ENCODE peak calls at places on chromosomes 4 and X, in eight cellular contexts. S is pancreas; X is transverse colon; Z is cardiac muscle cell; J is brain microvascular endothelial cell; A is AG04450; Y is CD8-positive, alpha-beta T cell; T is CD8-positive, alpha-beta memory T cell. H is an unnamed sample.

GRCh38 chr4:20698382-20698781 is 1.9 kb upstream of the PACRGL start:
- DNase-seq in J (no peak), A (no peak), X (no peak), S (no peak), Z (no peak), T (no peak), Y (no peak), H (no peak)

GRCh38 chrX:80879143-80879542 is 69.5 kb upstream of the BRWD3 start:
- DNase-seq in X (no peak), S (peak), J (no peak), Z (peak), A (no peak), T (no peak), Y (no peak), H (no peak)

GRCh38 chrX:83658731-83659130 is 150.6 kb downstream of the POU3F4 start:
- DNase-seq in Y (no peak), T (no peak), Z (no peak), X (no peak), J (no peak), A (no peak), S (no peak), H (no peak)

GRCh38 chrX:55996649-55997048 is 235.5 kb upstream of the KLF8 start:
- DNase-seq in Z (no peak), Y (no peak), X (no peak), T (no peak), S (no peak), A (no peak), J (no peak), H (no peak)

GRCh38 chr4:56655627-56656345 is 25.3 kb downstream of the HOPX start:
- DNase-seq in T (peak), J (no peak), A (no peak), Z (peak), S (peak), Y (no peak), X (peak), H (no peak)

GRCh38 chr4:36900446-36900987 is 344.0 kb upstream of the NWD2 start:
- DNase-seq in A (no peak), Y (no peak), T (no peak), J (no peak), S (no peak), Z (no peak), X (no peak), H (no peak)

GRCh38 chrX:107675823-107676555 is 47.7 kb downstream of the PRPS1 start:
- DNase-seq in J (peak), S (no peak), Z (no peak), X (no peak), A (no peak), Y (no peak), T (peak), H (peak)

GRCh38 chr4:147312376-147313046 is 168.4 kb upstream of the EDNRA start:
- DNase-seq in A (no peak), X (no peak), J (no peak), S (no peak), Y (no peak), Z (peak), T (no peak), H (no peak)

GRCh38 chr4:73447701-73448100 is 11.7 kb downstream of the AFP start:
- DNase-seq in J (peak), Y (no peak), X (no peak), S (no peak), A (no peak), T (no peak), Z (no peak), H (no peak)

GRCh38 chr4:26321326-26322276 is 787 bp downstream of the RBPJ start:
- DNase-seq in T (peak), Z (peak), A (no peak), Y (peak), S (peak), J (no peak), X (peak), H (peak)

GRCh38 chr4:21649691-21650090 is 298.9 kb downstream of the KCNIP4 start:
- DNase-seq in Y (no peak), S (no peak), T (no peak), J (no peak), A (no peak), Z (no peak), X (no peak), H (no peak)

GRCh38 chrX:38216642-38217041 is 4.0 kb downstream of the SRPX start:
- DNase-seq in Z (no peak), X (no peak), S (no peak), T (no peak), A (no peak), Y (no peak), J (no peak), H (no peak)

GRCh38 chr4:67401902-67402301 is 143.4 kb downstream of the CENPC start:
- DNase-seq in A (no peak), J (no peak), S (no peak), Z (no peak), Y (no peak), X (no peak), T (no peak), H (no peak)

GRCh38 chr4:173404296-173404865 is 5.5 kb upstream of the SCRG1 start:
- DNase-seq in A (no peak), Y (no peak), S (no peak), J (no peak), Z (no peak), X (no peak), T (no peak), H (no peak)

GRCh38 chrX:2484232-2484631 is 16.5 kb downstream of the DHRSX start:
- DNase-seq in S (no peak), T (no peak), A (no peak), J (peak), Z (peak), X (no peak), Y (no peak), H (no peak)

GRCh38 chrX:104318330-104319009 is 63.7 kb upstream of the ESX1 start:
- DNase-seq in X (peak), S (peak), T (no peak), A (no peak), J (peak), Y (no peak), Z (no peak), H (no peak)

GRCh38 chr4:25367004-25367621 is 9.9 kb upstream of the ANAPC4 start:
- DNase-seq in Y (no peak), S (no peak), Z (peak), T (no peak), J (no peak), X (no peak), A (peak), H (no peak)

GRCh38 chr4:161929966-161930365 is 233.8 kb downstream of the FSTL5 start:
- DNase-seq in Z (no peak), Y (no peak), X (no peak), A (no peak), S (no peak), T (no peak), J (no peak), H (no peak)

GRCh38 chr4:98638661-98639060 is 19.8 kb downstream of the TSPAN5 start:
- DNase-seq in A (no peak), Z (no peak), X (no peak), T (no peak), S (no peak), J (no peak), Y (no peak), H (no peak)

GRCh38 chr4:98641393-98641792 is 17.0 kb downstream of the TSPAN5 start:
- DNase-seq in A (no peak), X (no peak), S (no peak), Z (no peak), T (no peak), Y (no peak), J (no peak), H (no peak)

GRCh38 chr4:98641906-98642668 is 16.3 kb downstream of the TSPAN5 start:
- DNase-seq in S (no peak), X (no peak), Z (no peak), Y (no peak), T (no peak), A (no peak), J (no peak), H (no peak)

GRCh38 chr4:98639108-98639507 is 19.3 kb downstream of the TSPAN5 start:
- DNase-seq in S (no peak), Y (no peak), Z (no peak), T (no peak), A (no peak), J (no peak), X (no peak), H (no peak)

GRCh38 chr4:98639523-98639922 is 18.9 kb downstream of the TSPAN5 start:
- DNase-seq in J (no peak), Z (no peak), Y (no peak), S (no peak), A (no peak), X (no peak), T (no peak), H (no peak)
- H3K4me3 ChIP-seq in J (no peak), Z (no peak), Y (no peak), S (no peak), A (no peak), X (no peak), T (peak), H (no peak)

GRCh38 chr4:139887962-139888735 is 222.5 kb downstream of the MGST2 start:
- DNase-seq in Y (no peak), T (no peak), A (no peak), X (peak), S (no peak), J (no peak), Z (no peak), H (peak)
- H3K27ac ChIP-seq in Y (no peak), T (no peak), A (no peak), X (peak), S (no peak), J (no peak), Z (peak), H (no peak)

DNA sequence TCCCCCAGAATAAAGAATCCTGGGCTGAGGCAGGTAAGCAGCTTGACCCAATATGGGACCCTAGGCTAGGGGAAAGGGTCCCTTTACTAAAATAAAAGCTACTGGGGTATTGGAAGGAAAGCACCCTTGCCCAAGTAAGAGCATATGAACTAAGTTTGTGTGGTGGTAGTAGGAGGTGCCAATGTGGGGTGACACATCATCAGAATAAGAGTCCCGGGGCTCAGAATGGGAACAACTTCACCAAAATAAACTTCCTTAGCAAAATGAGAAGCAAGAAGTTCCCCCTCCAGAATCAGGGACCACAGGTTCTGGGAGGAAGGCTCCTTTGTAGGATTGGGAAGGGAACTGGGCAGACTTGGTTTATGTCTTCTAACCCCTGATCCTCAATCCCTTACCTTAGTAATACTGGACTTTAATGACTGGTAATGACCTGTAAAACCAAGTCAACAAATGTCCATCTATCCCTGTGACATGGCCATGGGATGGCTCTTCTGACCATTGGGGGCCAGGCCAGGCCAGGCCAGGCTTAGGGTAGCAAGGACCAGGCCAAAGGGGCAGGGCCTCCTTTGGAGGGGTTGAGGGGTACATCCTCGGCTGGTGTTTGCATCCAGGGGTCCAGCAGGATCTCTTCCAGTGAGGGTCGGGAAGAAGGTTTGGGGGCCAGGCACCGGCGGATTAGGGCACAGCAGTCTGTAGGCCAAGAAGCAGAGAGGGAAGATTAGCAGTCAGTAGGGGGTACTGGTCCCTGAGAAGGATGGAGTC is 2.3 kb upstream of the SLC35A2 start:
- DNase-seq in Y (no peak), S (no peak), T (no peak), J (no peak), X (no peak), Z (no peak), A (no peak), H (no peak)
- H3K4me3 ChIP-seq in Y (no peak), S (no peak), T (no peak), J (no peak), X (no peak), Z (no peak), A (no peak), H (no peak)

GRCh38 chr4:152655272-152656129 is 24.3 kb downstream of the TMEM154 start:
- DNase-seq in T (no peak), Y (no peak), A (no peak), Z (no peak), X (peak), J (no peak), S (no peak), H (no peak)
- H3K27ac ChIP-seq in T (no peak), Y (no peak), A (no peak), Z (no peak), X (peak), J (no peak), S (no peak), H (no peak)

DNA sequence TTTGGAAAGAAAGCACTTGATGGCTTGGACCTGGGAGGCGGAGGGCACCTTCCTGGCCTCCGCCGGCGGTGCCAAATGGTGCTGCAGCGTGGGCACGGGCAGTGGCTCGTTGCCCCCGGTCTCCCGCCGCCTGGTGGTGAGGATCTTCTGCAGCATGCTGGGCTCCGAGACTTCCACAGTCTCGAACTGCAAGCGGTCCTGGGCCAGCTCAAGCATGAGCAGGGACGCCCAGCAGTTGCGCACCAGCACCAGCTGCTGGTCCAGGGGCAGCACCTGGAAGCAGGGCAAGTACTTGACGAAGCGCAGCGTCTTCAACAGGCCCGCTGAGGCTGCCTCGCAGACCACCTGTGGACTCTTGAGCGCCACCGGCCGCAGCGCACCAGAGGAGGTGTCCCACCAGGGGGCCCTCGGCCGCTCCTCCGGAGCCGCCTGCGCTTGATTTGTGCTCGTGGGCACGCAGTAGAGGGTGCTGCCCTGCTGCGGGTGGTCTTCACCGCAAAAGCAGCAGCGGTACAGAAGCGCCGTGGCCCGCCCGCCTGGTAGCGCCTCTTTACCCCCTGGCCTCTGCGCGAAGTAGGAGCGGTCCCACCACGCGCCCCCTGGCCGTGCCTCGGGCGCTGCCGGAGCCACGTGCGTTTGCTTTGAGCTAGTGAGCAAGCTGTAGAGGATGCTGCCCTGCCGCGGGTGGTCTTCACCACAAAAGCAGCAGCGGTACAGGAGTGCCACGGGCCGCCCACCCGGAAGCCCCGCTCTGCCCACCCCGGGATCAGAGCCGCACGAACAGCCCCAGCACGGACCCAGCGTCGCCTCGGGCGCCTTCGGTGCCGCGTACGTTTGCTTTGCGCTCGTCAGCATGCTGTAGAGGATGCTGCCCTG is 689 bp downstream of the NR0B1 start:
- DNase-seq in A (no peak), J (no peak), X (no peak), Y (no peak), Z (peak), S (peak), T (no peak), H (peak)
- H3K4me3 ChIP-seq in A (peak), J (peak), X (no peak), Y (no peak), Z (peak), S (no peak), T (no peak), H (no peak)

GRCh38 chr4:152970102-152970820 is 34.1 kb downstream of the FHDC1 start:
- DNase-seq in J (no peak), Z (no peak), S (no peak), T (no peak), Y (no peak), A (no peak), X (no peak), H (no peak)

GRCh38 chr4:152967942-152968341 is 31.8 kb downstream of the FHDC1 start:
- DNase-seq in A (no peak), X (no peak), T (no peak), S (no peak), Z (no peak), J (no peak), Y (no peak), H (no peak)

GRCh38 chr4:152971053-152971452 is 34.9 kb downstream of the FHDC1 start:
- DNase-seq in S (no peak), X (no peak), T (no peak), J (no peak), A (no peak), Z (no peak), Y (no peak), H (no peak)

GRCh38 chr4:152965614-152966013 is 29.5 kb downstream of the FHDC1 start:
- DNase-seq in Z (no peak), Y (no peak), A (no peak), T (no peak), J (no peak), S (no peak), X (no peak), H (no peak)

GRCh38 chr4:152968806-152969394 is 32.8 kb downstream of the FHDC1 start:
- DNase-seq in S (no peak), T (no peak), X (no peak), Z (no peak), A (no peak), J (no peak), Y (no peak), H (no peak)
- H3K27ac ChIP-seq in S (no peak), T (no peak), X (no peak), Z (no peak), A (no peak), J (no peak), Y (no peak), H (peak)

DNA sequence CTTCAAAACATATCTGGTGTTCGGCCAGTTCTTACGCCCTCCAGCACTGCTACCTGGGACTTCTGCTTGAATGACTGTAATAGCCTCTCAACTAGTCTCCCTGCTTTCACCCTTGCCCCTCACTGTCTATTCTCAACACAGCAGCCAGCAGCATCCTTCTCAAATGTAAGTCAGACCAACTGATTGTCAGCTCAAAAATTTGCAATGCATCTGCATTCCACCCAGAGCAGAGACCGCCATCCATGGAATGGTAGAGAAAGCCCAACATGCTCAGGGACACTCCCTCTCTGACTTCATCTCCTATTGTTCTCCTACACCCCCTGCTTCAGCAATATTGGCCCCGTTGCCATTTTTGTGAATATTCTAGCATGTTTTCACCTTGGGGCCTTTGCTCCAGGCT is 5.9 kb downstream of the TLR7 start:
- DNase-seq in A (no peak), T (no peak), S (no peak), Z (no peak), X (no peak), Y (no peak), J (no peak), H (no peak)
- H3K4me3 ChIP-seq in A (no peak), T (no peak), S (no peak), Z (no peak), X (no peak), Y (no peak), J (no peak), H (no peak)

GRCh38 chr4:151584101-151584500 is 175.1 kb downstream of the FHIP1A start:
- DNase-seq in Z (no peak), X (no peak), S (no peak), T (no peak), J (no peak), Y (no peak), A (no peak), H (no peak)
- H3K27ac ChIP-seq in Z (no peak), X (no peak), S (no peak), T (no peak), J (no peak), Y (no peak), A (no peak), H (no peak)

GRCh38 chrX:29797156-29797555 is 418.2 kb upstream of the MAGEB2 start:
- DNase-seq in Y (no peak), X (no peak), S (no peak), A (no peak), J (no peak), T (no peak), Z (no peak), H (no peak)
- H3K4me3 ChIP-seq in Y (no peak), X (no peak), S (no peak), A (no peak), J (no peak), T (no peak), Z (no peak), H (no peak)

DNA sequence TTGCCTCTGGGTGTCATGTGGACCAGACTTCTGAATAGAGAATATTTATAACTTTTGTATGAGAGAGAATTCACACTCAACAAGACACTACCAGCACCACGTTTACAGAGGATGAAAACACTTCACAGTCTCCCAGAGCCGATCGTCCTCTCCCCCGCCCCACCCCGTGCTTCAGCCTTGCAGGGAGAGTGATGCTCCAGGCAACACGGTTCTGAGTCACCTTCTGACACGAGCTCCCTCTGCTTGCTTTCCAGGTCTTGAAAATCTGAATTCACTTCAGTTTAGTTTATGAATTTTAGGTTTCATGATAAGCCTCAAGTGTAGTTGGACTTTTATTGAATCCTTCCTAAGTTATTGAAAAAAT is 59.8 kb downstream of the CPLX1 start:
- DNase-seq in Y (no peak), J (peak), A (no peak), Z (no peak), X (no peak), S (peak), T (no peak), H (peak)
- H3K27ac ChIP-seq in Y (no peak), J (no peak), A (no peak), Z (peak), X (no peak), S (no peak), T (no peak), H (no peak)

H was measured in lower lobe of right lung.